ENCODE peak calls at places on chromosomes 16 and 17, in four cellular contexts. I, K, M and R are unnamed samples.

GRCh38 chr17:12568358-12569251 is 97.1 kb upstream of the MYOCD start:
- DNase-seq in I (no peak), K (no peak), M (no peak), R (no peak)

GRCh38 chr17:83100853-83101391 is 21.5 kb downstream of the METRNL start:
- DNase-seq in I (no peak), K (no peak), M (no peak), R (no peak)

GRCh38 chr16:83906690-83907089 is 7.8 kb downstream of the MLYCD start:
- DNase-seq in K (no peak), I (no peak), M (no peak), R (no peak)

GRCh38 chr17:58577696-58578095 is 63.3 kb upstream of the MTMR4 start:
- DNase-seq in K (peak), M (no peak), I (peak), R (no peak)

GRCh38 chr17:12472613-12473173 is 193.0 kb upstream of the MYOCD start:
- DNase-seq in M (no peak), K (no peak), I (no peak), R (no peak)

GRCh38 chr17:71503710-71504471 is 616.9 kb upstream of the SOX9 start:
- DNase-seq in K (no peak), M (no peak), I (no peak), R (no peak)

GRCh38 chr17:63652106-63652505 is 29.9 kb downstream of the MAP3K3 start:
- DNase-seq in I (no peak), K (no peak), M (no peak), R (no peak)

GRCh38 chr17:3687949-3688614 is 7.9 kb downstream of the P2RX5 start:
- DNase-seq in M (no peak), K (no peak), I (peak), R (no peak)

GRCh38 chr17:16374129-16374528 is 6.8 kb upstream of the UBB start:
- DNase-seq in K (no peak), M (no peak), I (no peak), R (no peak)

GRCh38 chr17:15377200-15377599 is 35.8 kb upstream of the TEKT3 start:
- DNase-seq in I (no peak), K (no peak), M (no peak), R (no peak)

GRCh38 chr17:3870871-3871306 is 22.0 kb downstream of the CAMKK1 start:
- DNase-seq in I (no peak), M (no peak), K (peak), R (no peak)

GRCh38 chr16:11819798-11820197 is 22.7 kb upstream of the ZC3H7A start:
- DNase-seq in M (no peak), I (no peak), K (no peak), R (no peak)

GRCh38 chr17:47806026-47806912 is 15.3 kb downstream of the OSBPL7 start:
- DNase-seq in M (no peak), I (peak), K (no peak), R (no peak)

GRCh38 chr16:12345349-12345748 is 368.8 kb downstream of the SNX29 start:
- DNase-seq in K (no peak), M (no peak), I (no peak), R (no peak)

GRCh38 chr16:964696-965395 is 5.9 kb downstream of the LMF1 start:
- DNase-seq in M (no peak), I (no peak), K (no peak), R (no peak)

GRCh38 chr17:9862949-9863348 is 37.2 kb downstream of the GLP2R start:
- DNase-seq in I (no peak), M (no peak), K (no peak), R (no peak)

GRCh38 chr16:24035127-24035842 is 199.5 kb downstream of the PRKCB start:
- DNase-seq in I (no peak), K (peak), M (no peak), R (no peak)

GRCh38 chr17:17669851-17670232 is 11.4 kb upstream of the RAI1 start:
- DNase-seq in K (no peak), M (no peak), I (no peak), R (no peak)

GRCh38 chr16:83835972-83836566 is 28.3 kb downstream of the HSBP1 start:
- DNase-seq in K (peak), I (no peak), M (no peak), R (no peak)

GRCh38 chr17:63598284-63598683 is 2.4 kb upstream of the TACO1 start:
- DNase-seq in K (no peak), M (no peak), I (no peak), R (no peak)

GRCh38 chr16:57471852-57472664 is 9.6 kb downstream of the POLR2C start:
- DNase-seq in I (peak), K (no peak), M (no peak), R (no peak)

GRCh38 chr17:17532991-17533390 is 36.8 kb upstream of the RASD1 start:
- DNase-seq in M (no peak), K (no peak), I (no peak), R (no peak)

GRCh38 chr17:63274156-63274555 is 171.9 kb downstream of the CYB561 start:
- DNase-seq in M (no peak), I (no peak), K (no peak), R (no peak)

GRCh38 chr16:22132801-22133200 is 29.5 kb upstream of the SDR42E2 start:
- DNase-seq in K (no peak), I (no peak), M (no peak), R (no peak)

GRCh38 chr17:83096401-83097220 is 17.2 kb downstream of the METRNL start:
- DNase-seq in M (no peak), K (no peak), I (no peak), R (no peak)

GRCh38 chr16:11681977-11682654 is 13.9 kb downstream of the SNN start:
- DNase-seq in M (no peak), K (no peak), I (no peak), R (no peak)

GRCh38 chr17:66270106-66270505 is 32.3 kb upstream of the PRKCA start:
- DNase-seq in K (no peak), M (no peak), I (no peak), R (no peak)

GRCh38 chr17:31573047-31573446 is 181.6 kb downstream of the RAB11FIP4 start:
- DNase-seq in I (no peak), M (no peak), K (no peak), R (no peak)

GRCh38 chr17:50280068-50280467 is 5.8 kb downstream of the TMEM92 start:
- DNase-seq in M (no peak), I (no peak), K (peak), R (no peak)

GRCh38 chr16:6103561-6103960 is 1006.0 kb upstream of the EEF2KMT start:
- DNase-seq in K (no peak), I (no peak), M (no peak), R (no peak)

GRCh38 chr17:35780876-35781409 is 14.5 kb downstream of the MMP28 start:
- DNase-seq in K (no peak), I (no peak), M (no peak), R (no peak)

GRCh38 chr16:49441366-49441780 is 67.8 kb downstream of the C16orf78 start:
- DNase-seq in M (no peak), K (no peak), I (peak), R (peak)

GRCh38 chr17:55806745-55807466 is 56.1 kb downstream of the PCTP start:
- DNase-seq in M (no peak), I (no peak), K (no peak), R (no peak)

GRCh38 chr16:9039208-9039607 is 52.2 kb upstream of the HAPSTR1 start:
- DNase-seq in I (no peak), M (no peak), K (no peak), R (no peak)
- TF ChIP-seq NRF1 in I (no peak), M (no peak), K (no peak), R (no peak)

DNA sequence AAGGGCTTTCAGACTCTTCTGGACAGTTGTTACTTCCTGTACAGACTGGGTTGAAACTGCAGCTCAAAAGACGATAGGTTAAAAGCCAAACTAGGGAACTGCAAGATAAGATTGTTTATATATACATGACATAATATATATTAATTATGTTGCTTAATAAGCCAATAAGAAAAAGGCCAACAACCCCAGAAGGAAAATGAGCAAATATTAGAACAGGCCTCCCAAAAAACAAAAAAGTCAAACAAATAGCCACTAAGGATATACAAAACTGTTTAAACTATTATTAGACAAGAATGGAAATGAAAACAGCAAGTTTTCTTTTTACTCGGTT is 495 bp upstream of the CMTR2 start:
- DNase-seq in K (no peak), M (no peak), I (no peak), R (no peak)
- H3K9ac ChIP-seq in K (peak), M (no peak), I (no peak), R (peak)

DNA sequence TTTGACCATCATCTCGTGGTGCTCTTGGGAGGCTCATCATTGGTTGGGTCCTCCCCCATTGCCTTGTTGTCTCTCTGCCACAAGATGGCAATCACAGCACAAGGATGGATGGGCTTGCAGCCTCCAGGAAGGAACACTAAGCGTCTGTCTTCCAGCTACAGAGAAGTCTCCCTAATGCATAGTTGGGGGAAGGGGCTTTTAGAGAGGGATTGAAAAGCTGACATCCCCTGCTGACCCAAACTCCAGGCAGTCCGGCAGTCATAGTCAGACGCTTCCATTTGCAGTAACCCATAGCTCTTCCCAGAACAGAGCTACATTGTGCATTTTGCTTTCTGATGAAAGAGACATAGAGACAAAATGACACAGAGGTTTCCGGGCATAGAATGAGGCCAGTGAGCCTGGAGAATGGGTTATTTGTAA is 111.4 kb downstream of the UTP18 start:
- DNase-seq in M (peak), I (peak), K (peak), R (peak)
- TF ChIP-seq NRF1 in M (no peak), I (no peak), K (no peak), R (no peak)

GRCh38 chr17:44915727-44916058 is 393 bp upstream of the GFAP start:
- DNase-seq in K (no peak), M (no peak), I (no peak), R (no peak)

GRCh38 chr17:44914148-44914547 is 1.2 kb downstream of the GFAP start:
- DNase-seq in M (no peak), I (no peak), K (peak), R (no peak)

GRCh38 chr17:44915321-44915726 is at the start of gene GFAP:
- DNase-seq in I (peak), M (no peak), K (no peak), R (no peak)

GRCh38 chr17:44913676-44914075 is 1.6 kb downstream of the GFAP start:
- DNase-seq in I (peak), M (no peak), K (peak), R (no peak)

GRCh38 chr17:44914698-44915271 is 515 bp downstream of the GFAP start:
- DNase-seq in K (no peak), M (no peak), I (peak), R (no peak)
- H3K9ac ChIP-seq in K (no peak), M (no peak), I (no peak), R (no peak)